ENCODE peak calls at places on chromosomes 16 and 17, in ten cellular contexts. One of them, this sample, is unnamed.

GRCh38 chr16:47880653-47881052 is 275.1 kb downstream of the ABCC12 start:
- DNase-seq in colonic mucosa: no peak
- DNase-seq in keratinocyte: no peak
- DNase-seq in left ventricle myocardium inferior: no peak
- DNase-seq in WERI-Rb-1: no peak
- DNase-seq in A549: no peak
- DNase-seq in AG09309: no peak
- DNase-seq in left lung: no peak
- DNase-seq in K562: no peak
- DNase-seq in fibroblast of the aortic adventitia: no peak
- DNase-seq in this sample: no peak

GRCh38 chr16:81797443-81797842 is 18.4 kb downstream of the PLCG2 start:
- DNase-seq in A549: no peak
- DNase-seq in colonic mucosa: no peak
- DNase-seq in left ventricle myocardium inferior: no peak
- DNase-seq in K562: no peak
- DNase-seq in left lung: peak
- DNase-seq in WERI-Rb-1: no peak
- DNase-seq in keratinocyte: no peak
- DNase-seq in fibroblast of the aortic adventitia: no peak
- DNase-seq in AG09309: no peak
- DNase-seq in this sample: no peak

GRCh38 chr17:15384142-15384803 is 42.9 kb upstream of the TEKT3 start:
- DNase-seq in WERI-Rb-1: no peak
- DNase-seq in fibroblast of the aortic adventitia: peak
- DNase-seq in colonic mucosa: peak
- DNase-seq in A549: no peak
- DNase-seq in left ventricle myocardium inferior: peak
- DNase-seq in keratinocyte: no peak
- DNase-seq in AG09309: no peak
- DNase-seq in left lung: no peak
- DNase-seq in K562: no peak
- DNase-seq in this sample: peak

GRCh38 chr16:57106767-57107166 is 14.4 kb downstream of the CPNE2 start:
- DNase-seq in WERI-Rb-1: no peak
- DNase-seq in AG09309: no peak
- DNase-seq in fibroblast of the aortic adventitia: no peak
- DNase-seq in left ventricle myocardium inferior: peak
- DNase-seq in colonic mucosa: no peak
- DNase-seq in K562: no peak
- DNase-seq in keratinocyte: no peak
- DNase-seq in A549: no peak
- DNase-seq in left lung: no peak
- DNase-seq in this sample: no peak

GRCh38 chr17:72076678-72077030 is 44.2 kb upstream of the SOX9 start:
- DNase-seq in WERI-Rb-1: no peak
- DNase-seq in AG09309: no peak
- DNase-seq in K562: no peak
- DNase-seq in keratinocyte: no peak
- DNase-seq in colonic mucosa: no peak
- DNase-seq in left ventricle myocardium inferior: no peak
- DNase-seq in left lung: no peak
- DNase-seq in A549: no peak
- DNase-seq in fibroblast of the aortic adventitia: no peak
- DNase-seq in this sample: no peak

GRCh38 chr17:49795372-49795771 is 6.9 kb downstream of the KAT7 start:
- DNase-seq in keratinocyte: no peak
- DNase-seq in A549: no peak
- DNase-seq in WERI-Rb-1: no peak
- DNase-seq in left lung: no peak
- DNase-seq in AG09309: no peak
- DNase-seq in colonic mucosa: no peak
- DNase-seq in K562: no peak
- DNase-seq in fibroblast of the aortic adventitia: no peak
- DNase-seq in left ventricle myocardium inferior: no peak
- DNase-seq in this sample: no peak

GRCh38 chr17:48358203-48358602 is 71.8 kb downstream of the SKAP1 start:
- DNase-seq in fibroblast of the aortic adventitia: no peak
- DNase-seq in keratinocyte: no peak
- DNase-seq in AG09309: no peak
- DNase-seq in colonic mucosa: no peak
- DNase-seq in A549: no peak
- DNase-seq in WERI-Rb-1: no peak
- DNase-seq in left lung: no peak
- DNase-seq in K562: no peak
- DNase-seq in left ventricle myocardium inferior: no peak
- DNase-seq in this sample: no peak

GRCh38 chr16:84175351-84176081 is 11.3 kb downstream of the TAF1C start:
- DNase-seq in WERI-Rb-1: no peak
- DNase-seq in left lung: peak
- DNase-seq in A549: peak
- DNase-seq in K562: peak
- DNase-seq in keratinocyte: no peak
- DNase-seq in left ventricle myocardium inferior: no peak
- DNase-seq in colonic mucosa: peak
- DNase-seq in fibroblast of the aortic adventitia: peak
- DNase-seq in AG09309: no peak
- DNase-seq in this sample: peak

GRCh38 chr17:76530489-76530814 is 7.1 kb downstream of the CYGB start:
- DNase-seq in WERI-Rb-1: peak
- DNase-seq in left lung: no peak
- DNase-seq in colonic mucosa: no peak
- DNase-seq in left ventricle myocardium inferior: no peak
- DNase-seq in keratinocyte: no peak
- DNase-seq in K562: no peak
- DNase-seq in A549: no peak
- DNase-seq in AG09309: no peak
- DNase-seq in fibroblast of the aortic adventitia: no peak
- DNase-seq in this sample: no peak

GRCh38 chr17:31413081-31413799 is 21.8 kb downstream of the RAB11FIP4 start:
- DNase-seq in colonic mucosa: no peak
- DNase-seq in WERI-Rb-1: no peak
- DNase-seq in AG09309: no peak
- DNase-seq in fibroblast of the aortic adventitia: no peak
- DNase-seq in K562: no peak
- DNase-seq in A549: no peak
- DNase-seq in keratinocyte: no peak
- DNase-seq in left ventricle myocardium inferior: no peak
- DNase-seq in left lung: no peak
- DNase-seq in this sample: no peak

GRCh38 chr17:83053021-83053778 is 26.2 kb upstream of the METRNL start:
- DNase-seq in A549: no peak
- DNase-seq in colonic mucosa: peak
- DNase-seq in fibroblast of the aortic adventitia: peak
- DNase-seq in WERI-Rb-1: peak
- DNase-seq in K562: no peak
- DNase-seq in left ventricle myocardium inferior: peak
- DNase-seq in keratinocyte: no peak
- DNase-seq in AG09309: no peak
- DNase-seq in left lung: peak
- DNase-seq in this sample: no peak

GRCh38 chr16:74641969-74642368 is 24.7 kb downstream of the RFWD3 start:
- DNase-seq in fibroblast of the aortic adventitia: no peak
- DNase-seq in left ventricle myocardium inferior: no peak
- DNase-seq in keratinocyte: no peak
- DNase-seq in colonic mucosa: no peak
- DNase-seq in K562: no peak
- DNase-seq in WERI-Rb-1: no peak
- DNase-seq in A549: no peak
- DNase-seq in left lung: no peak
- DNase-seq in AG09309: no peak
- DNase-seq in this sample: no peak

GRCh38 chr16:31181102-31181830 is 1.3 kb downstream of the FUS start:
- DNase-seq in AG09309: no peak
- DNase-seq in colonic mucosa: peak
- DNase-seq in left ventricle myocardium inferior: peak
- DNase-seq in K562: peak
- DNase-seq in WERI-Rb-1: peak
- DNase-seq in keratinocyte: no peak
- DNase-seq in left lung: peak
- DNase-seq in fibroblast of the aortic adventitia: no peak
- DNase-seq in A549: no peak
- DNase-seq in this sample: peak

GRCh38 chr17:37188157-37188556 is 187.6 kb upstream of the C17orf78 start:
- DNase-seq in fibroblast of the aortic adventitia: no peak
- DNase-seq in left ventricle myocardium inferior: no peak
- DNase-seq in AG09309: no peak
- DNase-seq in WERI-Rb-1: no peak
- DNase-seq in keratinocyte: no peak
- DNase-seq in K562: no peak
- DNase-seq in A549: no peak
- DNase-seq in colonic mucosa: no peak
- DNase-seq in left lung: no peak
- DNase-seq in this sample: no peak

GRCh38 chr16:54926166-54926838 is 4.4 kb upstream of the IRX5 start:
- DNase-seq in AG09309: peak
- DNase-seq in keratinocyte: no peak
- DNase-seq in fibroblast of the aortic adventitia: peak
- DNase-seq in colonic mucosa: no peak
- DNase-seq in K562: no peak
- DNase-seq in left ventricle myocardium inferior: no peak
- DNase-seq in left lung: no peak
- DNase-seq in WERI-Rb-1: no peak
- DNase-seq in A549: no peak
- DNase-seq in this sample: no peak

GRCh38 chr16:20879175-20880053 is 20.7 kb downstream of the DCUN1D3 start:
- DNase-seq in left lung: no peak
- DNase-seq in AG09309: no peak
- DNase-seq in fibroblast of the aortic adventitia: peak
- DNase-seq in WERI-Rb-1: no peak
- DNase-seq in K562: no peak
- DNase-seq in keratinocyte: no peak
- DNase-seq in left ventricle myocardium inferior: no peak
- DNase-seq in colonic mucosa: no peak
- DNase-seq in A549: peak
- DNase-seq in this sample: peak
- H3K4me3 ChIP-seq in left lung: no peak
- H3K4me3 ChIP-seq in AG09309: no peak
- H3K4me3 ChIP-seq in fibroblast of the aortic adventitia: peak
- H3K4me3 ChIP-seq in WERI-Rb-1: no peak
- H3K4me3 ChIP-seq in K562: no peak
- H3K4me3 ChIP-seq in keratinocyte: peak
- H3K4me3 ChIP-seq in left ventricle myocardium inferior: no peak
- H3K4me3 ChIP-seq in colonic mucosa: no peak
- H3K4me3 ChIP-seq in A549: no peak
- H3K4me3 ChIP-seq in this sample: no peak

GRCh38 chr16:8611886-8612595 is 9.5 kb upstream of the METTL22 start:
- DNase-seq in colonic mucosa: no peak
- DNase-seq in left lung: no peak
- DNase-seq in WERI-Rb-1: no peak
- DNase-seq in fibroblast of the aortic adventitia: peak
- DNase-seq in A549: no peak
- DNase-seq in AG09309: no peak
- DNase-seq in K562: no peak
- DNase-seq in keratinocyte: no peak
- DNase-seq in left ventricle myocardium inferior: no peak
- DNase-seq in this sample: no peak
- TF ChIP-seq CTCF in colonic mucosa: no peak
- TF ChIP-seq CTCF in left lung: no peak
- TF ChIP-seq CTCF in WERI-Rb-1: no peak
- TF ChIP-seq CTCF in fibroblast of the aortic adventitia: no peak
- TF ChIP-seq CTCF in A549: no peak
- TF ChIP-seq CTCF in AG09309: no peak
- TF ChIP-seq CTCF in K562: no peak
- TF ChIP-seq CTCF in keratinocyte: no peak
- TF ChIP-seq CTCF in left ventricle myocardium inferior: no peak
- TF ChIP-seq CTCF in this sample: no peak

GRCh38 chr17:2872282-2872681 is 76.0 kb downstream of the RAP1GAP2 start:
- DNase-seq in keratinocyte: no peak
- DNase-seq in WERI-Rb-1: no peak
- DNase-seq in K562: no peak
- DNase-seq in colonic mucosa: no peak
- DNase-seq in left ventricle myocardium inferior: no peak
- DNase-seq in AG09309: no peak
- DNase-seq in fibroblast of the aortic adventitia: no peak
- DNase-seq in A549: no peak
- DNase-seq in left lung: no peak
- DNase-seq in this sample: no peak

GRCh38 chr17:2871720-2872119 is 75.5 kb downstream of the RAP1GAP2 start:
- DNase-seq in A549: no peak
- DNase-seq in colonic mucosa: no peak
- DNase-seq in K562: no peak
- DNase-seq in left ventricle myocardium inferior: no peak
- DNase-seq in WERI-Rb-1: no peak
- DNase-seq in keratinocyte: no peak
- DNase-seq in fibroblast of the aortic adventitia: no peak
- DNase-seq in left lung: no peak
- DNase-seq in AG09309: no peak
- DNase-seq in this sample: no peak

GRCh38 chr17:2875608-2876007 is 79.4 kb downstream of the RAP1GAP2 start:
- DNase-seq in colonic mucosa: no peak
- DNase-seq in keratinocyte: no peak
- DNase-seq in K562: no peak
- DNase-seq in left ventricle myocardium inferior: no peak
- DNase-seq in fibroblast of the aortic adventitia: no peak
- DNase-seq in left lung: no peak
- DNase-seq in A549: no peak
- DNase-seq in WERI-Rb-1: no peak
- DNase-seq in AG09309: no peak
- DNase-seq in this sample: no peak

GRCh38 chr17:2876467-2876866 is 80.2 kb downstream of the RAP1GAP2 start:
- DNase-seq in K562: no peak
- DNase-seq in colonic mucosa: no peak
- DNase-seq in left ventricle myocardium inferior: no peak
- DNase-seq in keratinocyte: no peak
- DNase-seq in AG09309: no peak
- DNase-seq in fibroblast of the aortic adventitia: no peak
- DNase-seq in WERI-Rb-1: no peak
- DNase-seq in left lung: no peak
- DNase-seq in A549: no peak
- DNase-seq in this sample: no peak

DNA sequence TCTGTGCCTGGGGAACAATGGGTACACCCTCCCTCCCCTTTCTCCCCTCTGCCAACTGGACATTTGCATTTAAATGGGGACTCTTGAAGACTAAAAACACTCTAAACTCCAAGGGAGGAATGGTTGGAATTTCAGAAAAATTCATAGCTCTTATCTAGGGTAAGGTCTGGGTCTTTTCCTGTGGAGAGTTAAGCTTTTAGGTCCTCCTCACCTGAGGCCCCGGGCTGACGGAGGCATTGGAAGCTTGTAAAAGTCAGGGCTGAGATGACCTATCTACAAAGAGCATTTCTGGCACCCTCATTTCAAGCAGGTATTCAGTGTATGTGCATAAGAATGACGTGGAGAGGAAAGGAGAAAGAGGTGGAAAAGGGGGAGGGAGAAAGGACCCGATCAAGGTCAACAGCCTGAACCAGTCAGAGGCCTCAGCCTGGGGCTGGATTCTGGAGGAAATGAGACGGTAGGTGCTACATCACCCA is 78.0 kb downstream of the RAP1GAP2 start:
- DNase-seq in AG09309: no peak
- DNase-seq in left lung: no peak
- DNase-seq in keratinocyte: no peak
- DNase-seq in WERI-Rb-1: no peak
- DNase-seq in K562: no peak
- DNase-seq in A549: no peak
- DNase-seq in colonic mucosa: no peak
- DNase-seq in fibroblast of the aortic adventitia: no peak
- DNase-seq in left ventricle myocardium inferior: no peak
- DNase-seq in this sample: no peak
- H3K4me3 ChIP-seq in AG09309: no peak
- H3K4me3 ChIP-seq in left lung: no peak
- H3K4me3 ChIP-seq in keratinocyte: no peak
- H3K4me3 ChIP-seq in WERI-Rb-1: no peak
- H3K4me3 ChIP-seq in K562: no peak
- H3K4me3 ChIP-seq in A549: no peak
- H3K4me3 ChIP-seq in colonic mucosa: no peak
- H3K4me3 ChIP-seq in fibroblast of the aortic adventitia: no peak
- H3K4me3 ChIP-seq in left ventricle myocardium inferior: no peak
- H3K4me3 ChIP-seq in this sample: no peak

GRCh38 chr17:1164935-1165556 is 14.7 kb downstream of the ABR start:
- DNase-seq in colonic mucosa: no peak
- DNase-seq in left ventricle myocardium inferior: peak
- DNase-seq in WERI-Rb-1: no peak
- DNase-seq in K562: no peak
- DNase-seq in AG09309: no peak
- DNase-seq in keratinocyte: no peak
- DNase-seq in left lung: no peak
- DNase-seq in fibroblast of the aortic adventitia: no peak
- DNase-seq in A549: no peak
- DNase-seq in this sample: no peak
- TF ChIP-seq CTCF in colonic mucosa: no peak
- TF ChIP-seq CTCF in left ventricle myocardium inferior: peak
- TF ChIP-seq CTCF in WERI-Rb-1: no peak
- TF ChIP-seq CTCF in K562: no peak
- TF ChIP-seq CTCF in AG09309: no peak
- TF ChIP-seq CTCF in keratinocyte: no peak
- TF ChIP-seq CTCF in left lung: no peak
- TF ChIP-seq CTCF in fibroblast of the aortic adventitia: no peak
- TF ChIP-seq CTCF in A549: no peak
- TF ChIP-seq CTCF in this sample: no peak